ENCODE peak calls at places on chromosomes 3 and 15, in eight cellular contexts. One of them, this sample, is unnamed.

GRCh38 chr15:55750706-55751105 is 7.8 kb upstream of the PRTG start:
- DNase-seq in stomach: no peak
- DNase-seq in Peyer's patch: no peak
- DNase-seq in IMR-90: no peak
- DNase-seq in GM23248: no peak
- DNase-seq in psoas muscle: no peak
- DNase-seq in left ventricle myocardium inferior: no peak
- DNase-seq in thyroid gland: no peak
- DNase-seq in this sample: no peak

GRCh38 chr3:110697961-110698360 is 373.7 kb upstream of the NECTIN3 start:
- DNase-seq in psoas muscle: peak; percentile 15
- DNase-seq in Peyer's patch: no peak
- DNase-seq in left ventricle myocardium inferior: no peak
- DNase-seq in GM23248: peak; percentile 47
- DNase-seq in IMR-90: peak; percentile 53
- DNase-seq in thyroid gland: no peak
- DNase-seq in stomach: no peak
- DNase-seq in this sample: no peak

GRCh38 chr3:123508176-123508575 is 59.3 kb upstream of the ADCY5 start:
- DNase-seq in thyroid gland: no peak
- DNase-seq in Peyer's patch: no peak
- DNase-seq in left ventricle myocardium inferior: no peak
- DNase-seq in psoas muscle: no peak
- DNase-seq in GM23248: no peak
- DNase-seq in IMR-90: no peak
- DNase-seq in stomach: no peak
- DNase-seq in this sample: no peak

GRCh38 chr3:119294402-119294888 is 262 bp downstream of the ARHGAP31 start:
- DNase-seq in Peyer's patch: peak; percentile 74
- DNase-seq in left ventricle myocardium inferior: peak; percentile 58
- DNase-seq in thyroid gland: peak; percentile 64
- DNase-seq in psoas muscle: peak; percentile 57
- DNase-seq in stomach: peak; percentile 68
- DNase-seq in IMR-90: no peak
- DNase-seq in GM23248: peak; percentile 67
- DNase-seq in this sample: peak; percentile 20

GRCh38 chr3:73383470-73384049 is 241.2 kb downstream of the PDZRN3 start:
- DNase-seq in psoas muscle: no peak
- DNase-seq in stomach: no peak
- DNase-seq in IMR-90: no peak
- DNase-seq in left ventricle myocardium inferior: no peak
- DNase-seq in GM23248: no peak
- DNase-seq in thyroid gland: no peak
- DNase-seq in Peyer's patch: no peak
- DNase-seq in this sample: no peak

GRCh38 chr15:81337713-81338157 is 13.8 kb upstream of the STARD5 start:
- DNase-seq in stomach: no peak
- DNase-seq in left ventricle myocardium inferior: no peak
- DNase-seq in IMR-90: no peak
- DNase-seq in Peyer's patch: no peak
- DNase-seq in psoas muscle: no peak
- DNase-seq in GM23248: peak; percentile 35
- DNase-seq in thyroid gland: no peak
- DNase-seq in this sample: no peak

GRCh38 chr15:48550822-48551525 is 94.5 kb downstream of the FBN1 start:
- DNase-seq in GM23248: no peak
- DNase-seq in Peyer's patch: no peak
- DNase-seq in psoas muscle: no peak
- DNase-seq in thyroid gland: no peak
- DNase-seq in left ventricle myocardium inferior: no peak
- DNase-seq in stomach: no peak
- DNase-seq in IMR-90: no peak
- DNase-seq in this sample: peak; percentile 40

GRCh38 chr3:172476339-172476738 is 28.1 kb upstream of the GHSR start:
- DNase-seq in thyroid gland: no peak
- DNase-seq in Peyer's patch: no peak
- DNase-seq in psoas muscle: no peak
- DNase-seq in IMR-90: no peak
- DNase-seq in left ventricle myocardium inferior: no peak
- DNase-seq in GM23248: peak; percentile 10
- DNase-seq in stomach: no peak
- DNase-seq in this sample: no peak

GRCh38 chr3:64561503-64561810 is 126.3 kb downstream of the ADAMTS9 start:
- DNase-seq in left ventricle myocardium inferior: no peak
- DNase-seq in stomach: no peak
- DNase-seq in thyroid gland: no peak
- DNase-seq in GM23248: no peak
- DNase-seq in IMR-90: no peak
- DNase-seq in psoas muscle: no peak
- DNase-seq in Peyer's patch: no peak
- DNase-seq in this sample: no peak

GRCh38 chr3:125168711-125169410 is 43.7 kb downstream of the SLC12A8 start:
- DNase-seq in IMR-90: peak; percentile 66
- DNase-seq in Peyer's patch: no peak
- DNase-seq in thyroid gland: peak; percentile 76
- DNase-seq in stomach: no peak
- DNase-seq in psoas muscle: no peak
- DNase-seq in GM23248: no peak
- DNase-seq in left ventricle myocardium inferior: no peak
- DNase-seq in this sample: no peak

GRCh38 chr3:459376-459710 is 262.8 kb downstream of the CHL1 start:
- DNase-seq in IMR-90: no peak
- DNase-seq in psoas muscle: no peak
- DNase-seq in thyroid gland: no peak
- DNase-seq in Peyer's patch: no peak
- DNase-seq in left ventricle myocardium inferior: no peak
- DNase-seq in GM23248: no peak
- DNase-seq in stomach: no peak
- DNase-seq in this sample: no peak

GRCh38 chr15:100201376-100202280 is 140.1 kb downstream of the ADAMTS17 start:
- DNase-seq in left ventricle myocardium inferior: no peak
- DNase-seq in stomach: no peak
- DNase-seq in thyroid gland: no peak
- DNase-seq in Peyer's patch: peak; percentile 54
- DNase-seq in GM23248: no peak
- DNase-seq in psoas muscle: no peak
- DNase-seq in IMR-90: no peak
- DNase-seq in this sample: no peak

GRCh38 chr3:32818431-32819085 is 761 bp downstream of the TRIM71 start:
- DNase-seq in thyroid gland: no peak
- DNase-seq in IMR-90: no peak
- DNase-seq in left ventricle myocardium inferior: no peak
- DNase-seq in psoas muscle: no peak
- DNase-seq in GM23248: no peak
- DNase-seq in Peyer's patch: no peak
- DNase-seq in stomach: no peak
- DNase-seq in this sample: peak; percentile 57

DNA sequence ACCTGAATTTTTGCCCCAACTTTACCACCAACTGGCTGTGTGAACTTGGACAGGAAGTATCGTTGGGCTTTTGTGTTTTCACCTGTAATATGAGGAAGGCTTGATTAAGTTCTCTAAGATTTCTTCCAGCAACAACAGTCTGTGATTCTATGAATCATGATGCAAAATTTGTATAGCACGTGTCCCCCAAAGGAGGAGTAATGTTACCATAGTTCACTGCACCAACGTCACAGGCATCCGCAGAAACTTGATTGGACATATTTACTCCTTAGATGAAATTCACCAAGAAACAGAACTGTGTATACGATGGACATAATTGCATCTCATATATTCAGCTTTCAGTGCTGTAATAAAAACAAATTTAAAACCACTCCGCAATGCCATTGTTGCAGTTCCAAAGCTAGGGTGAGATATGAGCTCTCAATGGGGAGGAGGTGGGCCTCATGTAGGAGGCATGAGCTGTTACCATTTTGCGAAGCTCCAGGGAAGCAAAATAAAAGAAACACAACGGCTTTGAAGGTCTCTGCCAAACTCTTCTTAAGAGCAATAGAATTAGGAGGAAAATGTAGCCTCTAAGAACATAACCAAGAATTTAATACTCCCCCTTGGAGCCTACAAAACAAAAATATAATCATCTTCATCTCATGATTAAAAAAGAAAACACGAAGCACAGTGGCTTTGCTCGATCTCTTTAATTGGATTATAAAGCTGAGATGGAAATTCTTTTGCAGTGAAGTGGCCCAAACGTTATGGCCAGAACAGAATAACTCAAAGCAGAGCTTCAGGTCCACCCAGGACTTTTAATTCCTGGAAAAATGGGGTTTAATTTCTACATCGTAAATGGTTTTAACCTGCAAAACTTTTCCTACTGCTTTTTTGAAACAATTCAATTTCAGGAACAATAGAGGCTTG is 80.7 kb downstream of the CHST2 start:
- DNase-seq in GM23248: peak; percentile 54
- DNase-seq in left ventricle myocardium inferior: no peak
- DNase-seq in psoas muscle: no peak
- DNase-seq in thyroid gland: no peak
- DNase-seq in IMR-90: no peak
- DNase-seq in Peyer's patch: no peak
- DNase-seq in stomach: no peak
- DNase-seq in this sample: no peak
- H3K4me1 ChIP-seq in GM23248: peaks cover 6% of the 10 kb centered on the region
- H3K4me1 ChIP-seq in left ventricle myocardium inferior: no peaks in the 10 kb centered on the region
- H3K4me1 ChIP-seq in psoas muscle: no peaks in the 10 kb centered on the region
- H3K4me1 ChIP-seq in thyroid gland: no peaks in the 10 kb centered on the region
- H3K4me1 ChIP-seq in IMR-90: peaks cover 1% of the 10 kb centered on the region
- H3K4me1 ChIP-seq in Peyer's patch: no peaks in the 10 kb centered on the region
- H3K4me1 ChIP-seq in stomach: no peaks in the 10 kb centered on the region
- H3K4me1 ChIP-seq in this sample: no peaks in the 10 kb centered on the region

GRCh38 chr3:8481380-8481779 is 20.2 kb upstream of the LMCD1 start:
- DNase-seq in left ventricle myocardium inferior: no peak
- DNase-seq in Peyer's patch: no peak
- DNase-seq in psoas muscle: no peak
- DNase-seq in stomach: no peak
- DNase-seq in IMR-90: no peak
- DNase-seq in thyroid gland: no peak
- DNase-seq in GM23248: peak; percentile 32
- DNase-seq in this sample: no peak

GRCh38 chr3:8482263-8482662 is 19.4 kb upstream of the LMCD1 start:
- DNase-seq in GM23248: peak; percentile 12
- DNase-seq in left ventricle myocardium inferior: no peak
- DNase-seq in stomach: no peak
- DNase-seq in Peyer's patch: no peak
- DNase-seq in psoas muscle: no peak
- DNase-seq in thyroid gland: no peak
- DNase-seq in IMR-90: no peak
- DNase-seq in this sample: no peak

GRCh38 chr3:8484409-8485140 is 17.0 kb upstream of the LMCD1 start:
- DNase-seq in stomach: no peak
- DNase-seq in psoas muscle: no peak
- DNase-seq in thyroid gland: no peak
- DNase-seq in left ventricle myocardium inferior: no peak
- DNase-seq in GM23248: no peak
- DNase-seq in Peyer's patch: no peak
- DNase-seq in IMR-90: no peak
- DNase-seq in this sample: no peak

GRCh38 chr3:8482960-8483665 is 18.5 kb upstream of the LMCD1 start:
- DNase-seq in GM23248: peak; percentile 96
- DNase-seq in left ventricle myocardium inferior: peak; percentile 59
- DNase-seq in thyroid gland: peak; percentile 87
- DNase-seq in IMR-90: peak; percentile 97
- DNase-seq in stomach: peak; percentile 58
- DNase-seq in psoas muscle: peak; percentile 73
- DNase-seq in Peyer's patch: no peak
- DNase-seq in this sample: no peak

GRCh38 chr3:8480699-8481098 is 20.9 kb upstream of the LMCD1 start:
- DNase-seq in GM23248: no peak
- DNase-seq in IMR-90: no peak
- DNase-seq in stomach: no peak
- DNase-seq in left ventricle myocardium inferior: no peak
- DNase-seq in thyroid gland: no peak
- DNase-seq in psoas muscle: no peak
- DNase-seq in Peyer's patch: no peak
- DNase-seq in this sample: no peak
- H3K9me3 ChIP-seq in GM23248: no peaks in the 10 kb centered on the region
- H3K9me3 ChIP-seq in IMR-90: peaks cover 5% of the 10 kb centered on the region
- H3K9me3 ChIP-seq in stomach: no peaks in the 10 kb centered on the region
- H3K9me3 ChIP-seq in left ventricle myocardium inferior: peaks cover 7% of the 10 kb centered on the region
- H3K9me3 ChIP-seq in thyroid gland: no peaks in the 10 kb centered on the region
- H3K9me3 ChIP-seq in psoas muscle: peaks cover 5% of the 10 kb centered on the region
- H3K9me3 ChIP-seq in Peyer's patch: no peaks in the 10 kb centered on the region
- H3K9me3 ChIP-seq in this sample: no peaks in the 10 kb centered on the region

DNA sequence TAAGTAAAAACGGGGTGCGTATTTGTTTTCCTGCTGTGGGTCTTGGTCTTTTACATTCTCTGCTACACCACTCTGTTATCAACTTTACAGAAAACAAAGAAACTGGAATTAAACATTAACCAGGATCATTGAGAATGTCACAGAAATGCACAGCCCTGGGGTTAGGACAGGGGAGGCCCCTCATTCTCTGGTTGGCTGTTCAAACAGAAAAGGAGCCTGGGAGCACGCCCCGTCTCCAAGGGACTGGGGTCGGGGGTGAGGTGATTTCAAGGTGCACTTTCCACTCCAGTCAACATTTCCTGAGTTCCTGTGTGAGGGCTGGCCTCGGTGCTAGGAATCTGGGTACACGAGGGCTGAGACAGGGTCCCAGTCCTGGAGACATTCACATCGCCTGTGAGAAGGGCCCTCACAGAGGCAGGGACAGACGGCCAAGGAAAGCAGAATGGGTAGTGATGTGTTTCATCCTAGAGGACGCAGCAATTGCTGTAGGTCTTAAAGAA is 30.3 kb downstream of the CPN2 start:
- DNase-seq in GM23248: no peak
- DNase-seq in Peyer's patch: no peak
- DNase-seq in psoas muscle: no peak
- DNase-seq in left ventricle myocardium inferior: no peak
- DNase-seq in stomach: peak; percentile 56
- DNase-seq in thyroid gland: no peak
- DNase-seq in IMR-90: no peak
- DNase-seq in this sample: no peak
- H3K4me3 ChIP-seq in GM23248: no peak overlapping the region
- H3K4me3 ChIP-seq in Peyer's patch: no peak overlapping the region
- H3K4me3 ChIP-seq in psoas muscle: no peak overlapping the region
- H3K4me3 ChIP-seq in left ventricle myocardium inferior: no peak overlapping the region
- H3K4me3 ChIP-seq in stomach: no peak overlapping the region
- H3K4me3 ChIP-seq in thyroid gland: no peak overlapping the region
- H3K4me3 ChIP-seq in IMR-90: no peak overlapping the region
- H3K4me3 ChIP-seq in this sample: no peak overlapping the region

DNA sequence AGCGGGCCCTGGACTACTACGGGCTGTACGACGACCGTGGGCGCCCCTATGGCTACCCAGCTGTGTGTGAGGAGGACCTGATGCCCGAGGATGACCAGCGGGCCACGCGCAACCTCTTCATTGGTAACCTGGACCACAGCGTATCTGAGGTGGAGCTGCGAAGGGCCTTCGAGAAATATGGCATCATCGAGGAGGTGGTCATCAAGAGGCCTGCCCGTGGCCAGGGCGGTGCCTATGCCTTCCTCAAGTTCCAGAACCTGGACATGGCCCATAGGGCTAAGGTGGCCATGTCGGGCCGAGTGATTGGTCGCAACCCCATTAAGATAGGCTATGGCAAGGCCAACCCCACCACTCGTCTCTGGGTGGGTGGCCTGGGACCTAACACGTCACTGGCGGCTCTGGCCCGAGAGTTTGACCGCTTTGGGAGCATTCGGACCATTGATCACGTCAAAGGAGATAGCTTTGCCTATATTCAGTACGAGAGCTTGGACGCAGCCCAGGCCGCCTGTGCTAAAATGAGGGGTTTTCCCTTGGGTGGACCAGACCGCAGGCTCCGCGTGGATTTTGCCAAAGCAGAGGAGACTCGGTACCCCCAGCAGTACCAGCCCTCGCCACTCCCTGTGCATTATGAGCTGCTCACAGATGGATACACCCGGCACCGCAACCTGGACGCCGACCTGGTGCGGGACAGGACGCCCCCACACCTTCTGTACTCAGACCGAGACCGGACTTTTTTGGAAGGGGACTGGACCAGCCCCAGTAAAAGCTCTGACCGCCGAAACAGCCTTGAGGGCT is 1.4 kb downstream of the RBM15B start:
- DNase-seq in left ventricle myocardium inferior: no peak
- DNase-seq in GM23248: no peak
- DNase-seq in thyroid gland: no peak
- DNase-seq in stomach: no peak
- DNase-seq in psoas muscle: no peak
- DNase-seq in Peyer's patch: peak; percentile 45
- DNase-seq in IMR-90: no peak
- DNase-seq in this sample: no peak
- H3K4me1 ChIP-seq in left ventricle myocardium inferior: peaks cover 90% of the 10 kb centered on the region
- H3K4me1 ChIP-seq in GM23248: peaks cover 23% of the 10 kb centered on the region
- H3K4me1 ChIP-seq in thyroid gland: peaks cover 37% of the 10 kb centered on the region
- H3K4me1 ChIP-seq in stomach: peaks cover 64% of the 10 kb centered on the region
- H3K4me1 ChIP-seq in psoas muscle: peaks cover 51% of the 10 kb centered on the region
- H3K4me1 ChIP-seq in Peyer's patch: no peaks in the 10 kb centered on the region
- H3K4me1 ChIP-seq in IMR-90: peaks cover 29% of the 10 kb centered on the region
- H3K4me1 ChIP-seq in this sample: peaks cover 6% of the 10 kb centered on the region

This sample was measured in HAP-1.